ENCODE peak calls at places on chromosomes 2 and 18, in six cellular contexts. Y is stimulated activated CD4-positive, alpha-beta T cell treated with anti-CD3 and anti-CD28 coated beads, Interleukin-15, amount 100 ng/mL, for 1 hour; G is GM04503; F is endothelial cell of umbilical vein; X is ACHN; A is effector memory CD8-positive, alpha-beta T cell. N is an unnamed sample.

GRCh38 chr18:29749699-29750098 is 1292.8 kb downstream of the DSC3 start:
- DNase-seq in X (no peak), F (no peak), Y (no peak), G (peak; percentile 49), A (no peak), N (no peak)

GRCh38 chr18:21960189-21960588 is 209.2 kb upstream of the GATA6 start:
- DNase-seq in G (no peak), X (no peak), A (no peak), F (no peak), Y (no peak), N (no peak)

GRCh38 chr2:177264539-177265385 is at the start of gene NFE2L2:
- DNase-seq in G (no peak), F (peak; percentile 89), A (peak; percentile 94), Y (peak; percentile 84), X (peak; percentile 90), N (peak; percentile 95)

GRCh38 chr2:230811508-230811907 is 53.2 kb upstream of the ITM2C start:
- DNase-seq in F (no peak), Y (no peak), A (no peak), X (no peak), G (no peak), N (no peak)

GRCh38 chr2:62196278-62196901 is 475 bp downstream of the B3GNT2 start:
- DNase-seq in F (no peak), Y (peak; percentile 15), X (peak; percentile 52), A (peak; percentile 35), G (no peak), N (no peak)

GRCh38 chr2:64408031-64408430 is 45.9 kb upstream of the LGALSL start:
- DNase-seq in A (no peak), Y (no peak), G (no peak), X (no peak), F (no peak), N (no peak)

GRCh38 chr2:160469164-160469563 is 24.4 kb downstream of the RBMS1 start:
- DNase-seq in G (no peak), Y (no peak), X (no peak), A (no peak), F (no peak), N (no peak)

GRCh38 chr2:101337877-101338276 is 29.4 kb upstream of the RNF149 start:
- DNase-seq in F (peak; percentile 57), A (no peak), Y (no peak), G (no peak), X (peak; percentile 24), N (no peak)

GRCh38 chr2:119706196-119706595 is 27.2 kb downstream of the TMEM177 start:
- DNase-seq in F (peak; percentile 19), Y (no peak), X (no peak), A (no peak), G (no peak), N (no peak)

GRCh38 chr2:10387033-10387432 is 61.1 kb downstream of the ODC1 start:
- DNase-seq in Y (no peak), A (no peak), X (no peak), G (no peak), F (no peak), N (no peak)

GRCh38 chr2:239098288-239098970 is 250.5 kb downstream of the TWIST2 start:
- DNase-seq in G (peak; percentile 21), Y (no peak), F (no peak), X (no peak), A (peak; percentile 13), N (no peak)

GRCh38 chr2:47569658-47570398 is 166.9 kb downstream of the MSH2 start:
- DNase-seq in X (peak; percentile 12), Y (no peak), F (no peak), G (no peak), A (no peak), N (no peak)

GRCh38 chr18:12001400-12001799 is 20.1 kb downstream of the IMPA2 start:
- DNase-seq in X (no peak), A (no peak), F (no peak), Y (no peak), G (no peak), N (no peak)

GRCh38 chr2:158297120-158297519 is 159.4 kb downstream of the CCDC148 start:
- DNase-seq in G (no peak), A (no peak), X (no peak), Y (no peak), F (no peak), N (no peak)

GRCh38 chr2:38190542-38191218 is 114.7 kb upstream of the CYP1B1 start:
- DNase-seq in Y (no peak), A (no peak), X (no peak), F (no peak), G (peak; percentile 93), N (no peak)

GRCh38 chr2:84911135-84911678 is 5.8 kb downstream of the TMSB10 start:
- DNase-seq in A (no peak), X (no peak), Y (no peak), G (no peak), F (no peak), N (no peak)

GRCh38 chr2:29039718-29040480 is 34.4 kb downstream of the PCARE start:
- DNase-seq in Y (no peak), X (no peak), G (no peak), F (no peak), A (no peak), N (no peak)

GRCh38 chr2:77270433-77270832 is 251.7 kb downstream of the LRRTM4 start:
- DNase-seq in F (no peak), X (no peak), G (no peak), Y (no peak), A (no peak), N (no peak)

GRCh38 chr2:190860985-190861721 is 19.5 kb upstream of the GLS start:
- DNase-seq in X (peak; percentile 67), A (no peak), G (no peak), Y (no peak), F (no peak), N (no peak)

GRCh38 chr18:45521151-45521550 is 94.1 kb upstream of the SLC14A2 start:
- DNase-seq in Y (no peak), F (no peak), A (no peak), G (peak; percentile 83), X (no peak), N (no peak)

GRCh38 chr18:47772374-47773248 is 157.8 kb downstream of the SMAD2 start:
- DNase-seq in X (peak; percentile 49), F (peak; percentile 76), G (no peak), Y (no peak), A (peak; percentile 32), N (no peak)

GRCh38 chr2:47690132-47690531 is 92.8 kb upstream of the MSH6 start:
- DNase-seq in G (no peak), F (no peak), A (no peak), Y (no peak), X (no peak), N (no peak)

GRCh38 chr18:811192-812122 is 585 bp downstream of the YES1 start:
- DNase-seq in A (no peak), G (no peak), F (peak; percentile 41), Y (no peak), X (peak; percentile 27), N (peak; percentile 10)

GRCh38 chr2:46012618-46013240 is 284.5 kb upstream of the EPAS1 start:
- DNase-seq in F (no peak), Y (no peak), A (no peak), G (no peak), X (no peak), N (no peak)

GRCh38 chr2:223887127-223887526 is 49.7 kb upstream of the AP1S3 start:
- DNase-seq in Y (no peak), F (no peak), X (no peak), A (no peak), G (no peak), N (no peak)

GRCh38 chr2:230865766-230866703 is 1.3 kb downstream of the ITM2C start:
- DNase-seq in X (no peak), Y (no peak), G (no peak), F (no peak), A (peak; percentile 41), N (peak; percentile 38)

GRCh38 chr18:3596324-3597158 is 146.6 kb downstream of the TGIF1 start:
- DNase-seq in G (no peak), A (peak; percentile 44), X (peak; percentile 63), Y (no peak), F (peak; percentile 76), N (peak; percentile 58)

GRCh38 chr18:31610841-31611240 is 19.2 kb downstream of the TTR start:
- DNase-seq in X (peak; percentile 14), A (no peak), Y (no peak), F (peak; percentile 26), G (no peak), N (no peak)

GRCh38 chr2:2799151-2799697 is 468.1 kb upstream of the MYT1L start:
- DNase-seq in F (no peak), G (no peak), A (no peak), X (no peak), Y (no peak), N (no peak)

GRCh38 chr18:78860117-78860516 is 119.5 kb upstream of the SALL3 start:
- DNase-seq in G (no peak), X (no peak), Y (no peak), A (no peak), F (no peak), N (no peak)

GRCh38 chr2:29113027-29113686 is 2.1 kb upstream of the CLIP4 start:
- DNase-seq in X (no peak), A (no peak), G (no peak), Y (no peak), F (no peak), N (no peak)

GRCh38 chr2:23760746-23761145 is 166.2 kb downstream of the ATAD2B start:
- DNase-seq in X (peak; percentile 46), F (peak; percentile 44), Y (no peak), G (peak; percentile 12), A (no peak), N (no peak)

GRCh38 chr2:229129738-229130371 is 141.2 kb downstream of the PID1 start:
- DNase-seq in Y (no peak), G (no peak), F (no peak), X (no peak), A (no peak), N (no peak)

GRCh38 chr2:2850891-2851290 is 519.8 kb upstream of the MYT1L start:
- DNase-seq in A (no peak), Y (no peak), X (no peak), G (no peak), F (no peak), N (no peak)

GRCh38 chr2:85445316-85446295 is 27.1 kb downstream of the SH2D6 start:
- DNase-seq in F (no peak), Y (no peak), X (peak; percentile 29), G (peak; percentile 67), A (no peak), N (no peak)

GRCh38 chr2:190181066-190181681 is 118.6 kb upstream of the MSTN start:
- DNase-seq in F (no peak), G (no peak), Y (no peak), A (no peak), X (no peak), N (peak; percentile 63)

N was measured in midbrain.